ENCODE peak calls at places on chromosome 9, in four cellular contexts. One of them, this sample, is unnamed.
A peak's percentile ranks its signal among the peaks of the same experiment; 100 is the strongest.

GRCh38 chr9:92141144-92142129 is 26.2 kb upstream of the SPTLC1 start:
- DNase-seq in A549: no peak
- DNase-seq in IMR-90: no peak
- DNase-seq in breast epithelium: no peak
- DNase-seq in this sample: no peak

GRCh38 chr9:77018058-77019009 is 1.1 kb upstream of the FOXB2 start:
- DNase-seq in A549: no peak
- DNase-seq in IMR-90: no peak
- DNase-seq in breast epithelium: no peak
- DNase-seq in this sample: no peak

GRCh38 chr9:110942522-110942921 is 95.7 kb downstream of the LPAR1 start:
- DNase-seq in A549: no peak
- DNase-seq in IMR-90: peak; percentile 65
- DNase-seq in breast epithelium: no peak
- DNase-seq in this sample: no peak

GRCh38 chr9:8863886-8864881 is 1064.6 kb upstream of the DMAC1 start:
- DNase-seq in A549: no peak
- DNase-seq in IMR-90: no peak
- DNase-seq in breast epithelium: no peak
- DNase-seq in this sample: no peak

GRCh38 chr9:93600504-93600903 is 24.1 kb downstream of the PHF2 start:
- DNase-seq in A549: no peak
- DNase-seq in IMR-90: no peak
- DNase-seq in breast epithelium: no peak
- DNase-seq in this sample: no peak

GRCh38 chr9:127308559-127309429 is 44.2 kb downstream of the GARNL3 start:
- DNase-seq in A549: no peak
- DNase-seq in IMR-90: peak; percentile 64
- DNase-seq in breast epithelium: no peak
- DNase-seq in this sample: no peak

GRCh38 chr9:33250458-33250995 is 10.6 kb downstream of the SPINK4 start:
- DNase-seq in A549: no peak
- DNase-seq in IMR-90: peak; percentile 85
- DNase-seq in breast epithelium: no peak
- DNase-seq in this sample: no peak

GRCh38 chr9:83620841-83621636 is 1.9 kb upstream of the IDNK start:
- DNase-seq in A549: peak; percentile 63
- DNase-seq in IMR-90: peak; percentile 52
- DNase-seq in breast epithelium: no peak
- DNase-seq in this sample: peak; percentile 52

GRCh38 chr9:78439866-78440830 is 143.2 kb downstream of the PSAT1 start:
- DNase-seq in A549: no peak
- DNase-seq in IMR-90: no peak
- DNase-seq in breast epithelium: no peak
- DNase-seq in this sample: no peak

GRCh38 chr9:70043689-70044449 is at the start of gene MAMDC2:
- DNase-seq in A549: no peak
- DNase-seq in IMR-90: peak; percentile 51
- DNase-seq in breast epithelium: no peak
- DNase-seq in this sample: peak; percentile 69

GRCh38 chr9:108550111-108550510 is 305.7 kb downstream of the ACTL7B start:
- DNase-seq in A549: no peak
- DNase-seq in IMR-90: no peak
- DNase-seq in breast epithelium: no peak
- DNase-seq in this sample: no peak

GRCh38 chr9:77826621-77827020 is 178.5 kb upstream of the GNA14 start:
- DNase-seq in A549: no peak
- DNase-seq in IMR-90: peak; percentile 54
- DNase-seq in breast epithelium: no peak
- DNase-seq in this sample: no peak

GRCh38 chr9:107983191-107983603 is 493.6 kb upstream of the KLF4 start:
- DNase-seq in A549: no peak
- DNase-seq in IMR-90: peak; percentile 56
- DNase-seq in breast epithelium: no peak
- DNase-seq in this sample: no peak

GRCh38 chr9:125969462-125969861 is 222.3 kb downstream of the PBX3 start:
- DNase-seq in A549: no peak
- DNase-seq in IMR-90: no peak
- DNase-seq in breast epithelium: no peak
- DNase-seq in this sample: no peak

GRCh38 chr9:95202076-95202681 is 115.3 kb downstream of the FANCC start:
- DNase-seq in A549: no peak
- DNase-seq in IMR-90: no peak
- DNase-seq in breast epithelium: no peak
- DNase-seq in this sample: no peak

GRCh38 chr9:27564685-27565084 is 8.6 kb downstream of the C9orf72 start:
- DNase-seq in A549: no peak
- DNase-seq in IMR-90: no peak
- DNase-seq in breast epithelium: no peak
- DNase-seq in this sample: no peak

GRCh38 chr9:75797181-75797580 is 93.3 kb upstream of the PCSK5 start:
- DNase-seq in A549: no peak
- DNase-seq in IMR-90: no peak
- DNase-seq in breast epithelium: no peak
- DNase-seq in this sample: no peak

GRCh38 chr9:115668506-115668905 is 485.1 kb upstream of the PAPPA start:
- DNase-seq in A549: no peak
- DNase-seq in IMR-90: peak; percentile 94
- DNase-seq in breast epithelium: no peak
- DNase-seq in this sample: no peak

GRCh38 chr9:125681086-125681622 is 25.9 kb downstream of the MAPKAP1 start:
- DNase-seq in A549: no peak
- DNase-seq in IMR-90: no peak
- DNase-seq in breast epithelium: no peak
- DNase-seq in this sample: no peak

GRCh38 chr9:78026947-78027346 is 4.7 kb downstream of the GNAQ start:
- DNase-seq in A549: no peak
- DNase-seq in IMR-90: peak; percentile 63
- DNase-seq in breast epithelium: no peak
- DNase-seq in this sample: no peak

DNA sequence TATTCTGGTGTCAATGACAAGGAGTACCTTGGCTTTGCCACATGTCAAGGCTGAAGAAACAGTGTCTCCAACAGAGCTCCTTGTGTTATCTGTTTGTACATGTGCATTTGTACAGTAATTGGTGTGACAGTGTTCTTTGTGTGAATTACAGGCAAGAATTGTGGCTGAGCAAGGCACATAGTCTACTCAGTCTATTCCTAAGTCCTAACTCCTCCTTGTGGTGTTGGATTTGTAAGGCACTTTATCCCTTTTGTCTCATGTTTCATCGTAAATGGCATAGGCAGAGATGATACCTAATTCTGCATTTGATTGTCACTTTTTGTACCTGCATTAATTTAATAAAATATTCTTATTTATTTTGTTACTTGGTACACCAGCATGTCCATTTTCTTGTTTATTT is 19.8 kb downstream of the CD274 start:
- DNase-seq in A549: no peak
- DNase-seq in IMR-90: no peak
- DNase-seq in breast epithelium: no peak
- DNase-seq in this sample: no peak
- TF ChIP-seq POLR2A in A549: no peak
- TF ChIP-seq POLR2A in IMR-90: no peak
- TF ChIP-seq POLR2A in breast epithelium: no peak
- TF ChIP-seq POLR2A in this sample: no peak

DNA sequence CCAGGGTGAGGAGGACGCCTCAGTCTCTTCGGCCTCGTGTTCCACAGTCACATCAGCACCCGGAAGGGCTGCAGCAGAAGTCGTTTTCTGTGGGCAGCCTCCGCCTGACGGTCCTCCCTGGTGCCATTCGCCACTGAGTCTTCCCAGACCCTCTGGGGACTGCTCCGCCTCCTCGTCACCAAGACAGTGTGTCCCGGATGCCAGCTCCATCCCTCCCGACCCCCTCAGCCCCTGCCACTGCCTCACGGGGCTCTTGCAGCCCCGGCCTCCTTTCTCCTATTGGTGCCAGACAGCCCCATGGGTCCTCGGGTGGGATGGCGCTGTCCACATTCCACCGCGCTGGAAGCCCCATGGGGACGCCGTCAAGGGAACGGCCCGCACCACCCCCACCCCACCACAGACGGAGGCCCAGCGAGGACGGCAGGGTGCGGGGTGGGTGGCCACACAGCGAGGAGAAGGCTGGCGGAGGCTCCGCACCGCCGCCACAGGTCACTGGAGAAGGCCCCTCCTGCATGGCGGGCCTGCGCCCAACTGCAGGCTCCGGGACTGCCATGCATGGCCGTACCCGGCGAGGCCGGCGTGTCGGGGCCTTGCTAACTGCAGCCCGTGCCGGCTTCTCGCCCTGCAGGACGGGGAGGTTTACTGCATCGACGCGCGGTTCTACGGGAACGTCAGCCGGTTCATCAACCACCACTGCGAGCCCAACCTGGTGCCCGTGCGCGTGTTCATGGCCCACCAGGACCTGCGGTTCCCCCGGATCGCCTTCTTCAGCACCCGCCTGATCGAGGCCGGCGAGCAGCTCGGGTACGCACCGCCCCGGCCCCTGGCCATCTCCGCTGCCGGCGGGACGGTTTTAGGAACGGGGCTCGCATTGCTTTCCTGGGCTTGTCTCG is 43.6 kb upstream of the CACNA1B start:
- DNase-seq in A549: no peak
- DNase-seq in IMR-90: no peak
- DNase-seq in breast epithelium: no peak
- DNase-seq in this sample: no peak
- TF ChIP-seq POLR2A in A549: no peak
- TF ChIP-seq POLR2A in IMR-90: no peak
- TF ChIP-seq POLR2A in breast epithelium: no peak
- TF ChIP-seq POLR2A in this sample: no peak

DNA sequence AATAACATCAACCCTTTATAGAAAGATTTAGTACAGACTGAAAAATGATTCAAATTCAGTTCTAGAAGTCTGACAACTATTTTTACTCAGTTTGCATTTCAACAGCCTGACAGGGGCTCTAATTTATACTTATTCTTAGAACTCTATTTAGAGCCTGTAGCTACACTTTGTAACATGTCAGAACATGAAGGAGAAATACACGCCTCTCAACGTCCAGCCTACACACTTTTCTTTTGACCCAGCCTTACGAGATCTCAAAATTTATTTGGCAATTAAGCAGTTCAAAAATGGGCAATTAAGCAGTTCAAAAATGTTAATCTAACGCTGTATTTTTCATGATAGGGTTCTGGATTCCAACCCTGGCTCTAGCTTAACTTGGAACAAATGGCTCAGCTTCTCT is 66.3 kb downstream of the PRRT1B start:
- DNase-seq in A549: no peak
- DNase-seq in IMR-90: no peak
- DNase-seq in breast epithelium: no peak
- DNase-seq in this sample: no peak
- TF ChIP-seq POLR2A in A549: no peak
- TF ChIP-seq POLR2A in IMR-90: no peak
- TF ChIP-seq POLR2A in breast epithelium: no peak
- TF ChIP-seq POLR2A in this sample: no peak

GRCh38 chr9:19048966-19049871 is at the start of gene RRAGA:
- DNase-seq in A549: peak; percentile 94
- DNase-seq in IMR-90: peak; percentile 96
- DNase-seq in breast epithelium: peak; percentile 93
- DNase-seq in this sample: peak; percentile 89
- TF ChIP-seq POLR2A in A549: peak; percentile 98
- TF ChIP-seq POLR2A in IMR-90: peak; percentile 97
- TF ChIP-seq POLR2A in breast epithelium: no peak
- TF ChIP-seq POLR2A in this sample: peak; percentile 89

GRCh38 chr9:5592231-5592630 is 36.7 kb upstream of the RIC1 start:
- DNase-seq in A549: no peak
- DNase-seq in IMR-90: no peak
- DNase-seq in breast epithelium: no peak
- DNase-seq in this sample: no peak

GRCh38 chr9:5580650-5581049 is 48.3 kb upstream of the RIC1 start:
- DNase-seq in A549: no peak
- DNase-seq in IMR-90: no peak
- DNase-seq in breast epithelium: no peak
- DNase-seq in this sample: no peak

GRCh38 chr9:5587024-5587423 is 41.9 kb upstream of the RIC1 start:
- DNase-seq in A549: no peak
- DNase-seq in IMR-90: peak; percentile 95
- DNase-seq in breast epithelium: no peak
- DNase-seq in this sample: peak; percentile 24

GRCh38 chr9:5582835-5583195 is 46.1 kb upstream of the RIC1 start:
- DNase-seq in A549: no peak
- DNase-seq in IMR-90: peak; percentile 89
- DNase-seq in breast epithelium: no peak
- DNase-seq in this sample: peak; percentile 16

GRCh38 chr9:5586391-5586802 is 42.5 kb upstream of the RIC1 start:
- DNase-seq in A549: no peak
- DNase-seq in IMR-90: peak; percentile 79
- DNase-seq in breast epithelium: no peak
- DNase-seq in this sample: no peak
- TF ChIP-seq POLR2A in A549: no peak
- TF ChIP-seq POLR2A in IMR-90: no peak
- TF ChIP-seq POLR2A in breast epithelium: no peak
- TF ChIP-seq POLR2A in this sample: no peak

GRCh38 chr9:113659039-113659438 is 195.5 kb downstream of the RGS3 start:
- DNase-seq in A549: no peak
- DNase-seq in IMR-90: no peak
- DNase-seq in breast epithelium: no peak
- DNase-seq in this sample: no peak
- TF ChIP-seq POLR2A in A549: no peak
- TF ChIP-seq POLR2A in IMR-90: no peak
- TF ChIP-seq POLR2A in breast epithelium: no peak
- TF ChIP-seq POLR2A in this sample: no peak

GRCh38 chr9:31412081-31412480 is 972.4 kb upstream of the ACO1 start:
- DNase-seq in A549: no peak
- DNase-seq in IMR-90: no peak
- DNase-seq in breast epithelium: no peak
- DNase-seq in this sample: no peak
- TF ChIP-seq POLR2A in A549: no peak
- TF ChIP-seq POLR2A in IMR-90: no peak
- TF ChIP-seq POLR2A in breast epithelium: no peak
- TF ChIP-seq POLR2A in this sample: no peak

GRCh38 chr9:104618104-104618503 is at the start of gene OR13C9:
- DNase-seq in A549: no peak
- DNase-seq in IMR-90: no peak
- DNase-seq in breast epithelium: no peak
- DNase-seq in this sample: no peak
- TF ChIP-seq POLR2A in A549: no peak
- TF ChIP-seq POLR2A in IMR-90: no peak
- TF ChIP-seq POLR2A in breast epithelium: no peak
- TF ChIP-seq POLR2A in this sample: no peak

DNA sequence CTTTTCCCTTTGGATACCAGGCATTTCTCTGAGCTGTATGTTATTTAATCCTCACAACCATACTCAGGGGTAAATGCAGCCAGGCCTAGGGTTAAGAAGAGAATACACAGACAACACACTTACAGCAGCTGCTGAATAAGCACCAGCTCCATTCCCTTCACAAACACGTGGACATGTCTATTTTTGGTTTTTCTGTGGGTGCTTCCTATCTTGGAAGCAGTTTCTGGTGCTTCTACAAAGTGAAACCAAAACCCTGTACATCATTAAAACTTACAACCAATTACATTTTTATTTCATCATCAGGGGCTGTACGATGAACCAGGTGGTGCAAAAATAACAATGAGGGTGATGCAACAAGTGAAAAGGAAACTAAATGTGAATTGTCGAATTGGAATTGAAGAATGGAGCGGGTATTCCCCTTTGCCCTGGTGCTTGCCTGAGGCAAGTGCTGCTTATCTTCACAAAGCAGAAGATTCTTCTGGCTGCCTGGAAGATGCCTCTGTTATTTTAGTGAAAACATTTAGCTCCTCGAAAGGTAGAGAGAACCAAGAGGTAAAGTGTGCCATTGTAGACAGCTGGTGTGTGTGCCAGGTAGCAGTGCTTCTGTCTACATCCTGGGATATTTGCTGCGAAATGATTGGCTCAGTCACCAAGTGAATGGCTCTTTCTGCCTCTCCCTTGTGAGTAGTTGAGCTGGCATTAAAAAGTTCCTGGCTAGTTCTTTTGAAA is 18.6 kb upstream of the IFNB1 start:
- DNase-seq in A549: no peak
- DNase-seq in IMR-90: peak; percentile 61
- DNase-seq in breast epithelium: no peak
- DNase-seq in this sample: no peak
- TF ChIP-seq POLR2A in A549: no peak
- TF ChIP-seq POLR2A in IMR-90: no peak
- TF ChIP-seq POLR2A in breast epithelium: no peak
- TF ChIP-seq POLR2A in this sample: no peak